ENCODE peak calls at places on chromosome 2, in eight cellular contexts. S is ovary; R is NAMALWA; M is NCI-H510A treated with DMSO at 0.1 percent for 48 hours; A is stimulated activated naive B cell treated with anti-CD40 and anti-IgM and Interleukin-4, amounts not matched to agents 10 μg/mL and 1 μg/mL and 100 μg/mL, for 72 hours; P is activated T-helper 1 cell treated with anti-CD3 and anti-CD28 coated beads, Interleukin-2, amount 50 U/mL, for 16 hours; K is Peyer's patch; Y is stimulated activated CD4-positive, alpha-beta T cell treated with anti-CD3 and anti-CD28 coated beads, Interleukin-2, amount 100 ng/mL, for 48 hours. O is an unnamed sample.

GRCh38 chr2:38474833-38475566 is 97.9 kb upstream of the ATL2 start:
- DNase-seq in R (no peak), S (no peak), P (no peak), K (no peak), A (no peak), Y (no peak), M (no peak), O (no peak)

GRCh38 chr2:214293593-214293992 is 117.3 kb upstream of the VWC2L start:
- DNase-seq in K (no peak), A (no peak), P (no peak), Y (no peak), R (no peak), S (no peak), M (no peak), O (no peak)

GRCh38 chr2:101277111-101277510 is 24.4 kb downstream of the CNOT11 start:
- DNase-seq in P (no peak), Y (no peak), M (no peak), K (no peak), S (no peak), R (no peak), A (no peak), O (no peak)

GRCh38 chr2:12469053-12469625 is 247.6 kb upstream of the TRIB2 start:
- DNase-seq in P (no peak), S (no peak), R (no peak), M (no peak), K (no peak), Y (no peak), A (no peak), O (no peak)

GRCh38 chr2:10194021-10194820 is 71.7 kb downstream of the RRM2 start:
- DNase-seq in A (no peak), K (no peak), S (no peak), Y (no peak), P (no peak), R (no peak), M (no peak), O (no peak)

GRCh38 chr2:113167115-113167932 is 6.4 kb upstream of the PSD4 start:
- DNase-seq in K (peak; percentile 90), Y (no peak), A (no peak), M (peak; percentile 85), S (no peak), P (no peak), R (no peak), O (no peak)

GRCh38 chr2:208413931-208414330 is 7.3 kb downstream of the PTH2R start:
- DNase-seq in R (no peak), P (no peak), A (no peak), Y (no peak), K (no peak), S (no peak), M (no peak), O (no peak)

GRCh38 chr2:190970872-190971506 is 43.0 kb downstream of the STAT1 start:
- DNase-seq in Y (no peak), S (no peak), M (no peak), P (no peak), R (no peak), K (no peak), A (no peak), O (no peak)

GRCh38 chr2:177783835-177784448 is 288.6 kb downstream of the PDE11A start:
- DNase-seq in M (no peak), S (no peak), R (peak; percentile 25), A (no peak), Y (no peak), P (no peak), K (no peak), O (no peak)

GRCh38 chr2:216622526-216622925 is 10.7 kb upstream of the IGFBP2 start:
- DNase-seq in M (no peak), S (no peak), R (peak; percentile 78), P (no peak), A (no peak), Y (no peak), K (no peak), O (no peak)

GRCh38 chr2:16900405-16901025 is 234.9 kb upstream of the CYRIA start:
- DNase-seq in R (peak; percentile 76), P (no peak), S (no peak), A (no peak), Y (no peak), K (no peak), M (no peak), O (no peak)

GRCh38 chr2:33859191-33859590 is 260.1 kb upstream of the FAM98A start:
- DNase-seq in A (no peak), S (no peak), M (no peak), K (no peak), Y (no peak), P (no peak), R (no peak), O (no peak)

GRCh38 chr2:7012141-7012809 is 95.1 kb downstream of the RNF144A start:
- DNase-seq in S (no peak), Y (no peak), P (no peak), R (no peak), K (no peak), A (no peak), M (peak; percentile 86), O (no peak)

GRCh38 chr2:173589604-173590277 is 235.1 kb downstream of the CDCA7 start:
- DNase-seq in Y (no peak), S (no peak), R (no peak), P (no peak), M (peak; percentile 99), K (no peak), A (no peak), O (no peak)

GRCh38 chr2:223853425-223853837 is 16.0 kb upstream of the AP1S3 start:
- DNase-seq in R (no peak), A (no peak), Y (no peak), S (no peak), P (no peak), K (no peak), M (no peak), O (no peak)

GRCh38 chr2:235543126-235543750 is 49.4 kb downstream of the AGAP1 start:
- DNase-seq in S (no peak), M (no peak), R (no peak), K (peak; percentile 66), P (no peak), A (no peak), Y (no peak), O (no peak)

GRCh38 chr2:203809991-203810510 is 57.5 kb upstream of the CTLA4 start:
- DNase-seq in M (no peak), A (no peak), Y (no peak), P (no peak), R (no peak), S (no peak), K (no peak), O (no peak)

O was measured in activated gamma-delta T cell.